ENCODE peak calls at places on chromosomes 5 and 9, in four cellular contexts. K is PC-9, P is dermis microvascular lymphatic vessel endothelial cell, S is BJ. T is an unnamed sample.

GRCh38 chr5:149834246-149834855 is 104.2 kb downstream of the PPARGC1B start:
- DNase-seq in K (peak), P (peak), S (peak), T (peak)

GRCh38 chr5:132294728-132295504 is 722 bp downstream of the SLC22A4 start:
- DNase-seq in K (peak), P (peak), S (peak), T (no peak)

GRCh38 chr5:145791866-145792265 is 43.3 kb downstream of the PRELID2 start:
- DNase-seq in K (no peak), P (no peak), S (no peak), T (no peak)

GRCh38 chr5:86679529-86679928 is 61.8 kb downstream of the COX7C start:
- DNase-seq in K (peak), P (peak), S (peak), T (peak)

GRCh38 chr9:98209530-98209929 is 17.1 kb upstream of the CORO2A start:
- DNase-seq in K (no peak), P (no peak), S (no peak), T (no peak)

GRCh38 chr9:128389395-128390149 is 18.4 kb downstream of the URM1 start:
- DNase-seq in K (no peak), P (no peak), S (no peak), T (no peak)

GRCh38 chr5:33997331-33997983 is 10.4 kb downstream of the AMACR start:
- DNase-seq in K (peak), P (peak), S (peak), T (peak)

GRCh38 chr9:93473411-93473810 is 20.0 kb upstream of the FAM120AOS start:
- DNase-seq in K (peak), P (no peak), S (no peak), T (no peak)

GRCh38 chr5:91280942-91281269 is 102.2 kb downstream of the ARRDC3 start:
- DNase-seq in K (no peak), P (no peak), S (no peak), T (no peak)

GRCh38 chr5:761206-761771 is 23.2 kb downstream of the ZDHHC11B start:
- DNase-seq in K (no peak), P (no peak), S (no peak), T (no peak)

GRCh38 chr5:179866241-179867078 is 7.8 kb upstream of the MRNIP start:
- DNase-seq in K (no peak), P (no peak), S (no peak), T (no peak)

GRCh38 chr9:116662633-116663032 is 24.5 kb upstream of the TRIM32 start:
- DNase-seq in K (no peak), P (no peak), S (no peak), T (no peak)

GRCh38 chr5:132764671-132765070 is 12.4 kb downstream of the SEPTIN8 start:
- DNase-seq in K (no peak), P (no peak), S (no peak), T (no peak)

T was measured in AG04449.